ENCODE peak calls at places on chromosomes 7 and 10, in seven cellular contexts. F is mammary epithelial cell, E is IMR-90, M is lower lobe of right lung, W is foreskin fibroblast, U is brain microvascular endothelial cell, G is K562. I is an unnamed sample.

GRCh38 chr10:9824546-9825164 is 1193.0 kb upstream of the CELF2 start:
- DNase-seq in G (peak), M (no peak), W (no peak), F (no peak), U (no peak), E (no peak), I (peak)

GRCh38 chr7:80876894-80877414 is 41.9 kb downstream of the SEMA3C start:
- DNase-seq in E (peak), W (peak), U (no peak), F (peak), G (no peak), M (no peak), I (no peak)

GRCh38 chr7:24665564-24666294 is 91.5 kb downstream of the GSDME start:
- DNase-seq in G (peak), U (peak), W (peak), E (peak), F (peak), M (no peak), I (peak)

GRCh38 chr7:24715171-24715570 is 42.1 kb downstream of the GSDME start:
- DNase-seq in F (no peak), G (no peak), U (no peak), W (no peak), E (no peak), M (no peak), I (no peak)

GRCh38 chr7:151408839-151409554 is 841 bp downstream of the WDR86 start:
- DNase-seq in G (no peak), F (no peak), U (no peak), W (no peak), E (no peak), M (peak), I (no peak)

GRCh38 chr7:31056775-31057346 is 4.8 kb downstream of the ADCYAP1R1 start:
- DNase-seq in E (no peak), F (no peak), W (no peak), U (no peak), M (no peak), G (no peak), I (peak)

GRCh38 chr10:86591436-86591835 is 62.9 kb upstream of the OPN4 start:
- DNase-seq in M (no peak), G (no peak), E (no peak), U (no peak), W (no peak), F (no peak), I (no peak)

GRCh38 chr7:35652124-35652523 is 42.8 kb downstream of the HERPUD2 start:
- DNase-seq in U (no peak), M (no peak), G (no peak), F (no peak), E (no peak), W (no peak), I (no peak)

GRCh38 chr10:118841881-118842605 is 87.3 kb upstream of the CACUL1 start:
- DNase-seq in M (no peak), W (no peak), G (no peak), U (no peak), F (no peak), E (no peak), I (no peak)

GRCh38 chr7:44963526-44964290 is 15.1 kb downstream of the MYO1G start:
- DNase-seq in F (no peak), W (no peak), E (no peak), U (no peak), M (no peak), G (no peak), I (no peak)

GRCh38 chr7:44311561-44312495 is 13.6 kb downstream of the CAMK2B start:
- DNase-seq in F (no peak), W (no peak), U (no peak), E (no peak), M (no peak), G (no peak), I (no peak)

GRCh38 chr7:100875356-100875751 is 451 bp downstream of the SRRT start:
- DNase-seq in E (no peak), M (no peak), W (peak), G (peak), U (no peak), F (peak), I (peak)

GRCh38 chr10:85624511-85624910 is 742.1 kb downstream of the GRID1 start:
- DNase-seq in E (no peak), U (no peak), M (no peak), G (no peak), F (no peak), W (no peak), I (no peak)

GRCh38 chr7:66497346-66497745 is 131.3 kb upstream of the KCTD7 start:
- DNase-seq in W (no peak), F (no peak), U (no peak), G (no peak), E (no peak), M (no peak), I (no peak)

GRCh38 chr10:21978191-21978862 is 25.2 kb downstream of the DNAJC1 start:
- DNase-seq in U (peak), E (peak), M (no peak), F (peak), G (no peak), W (peak), I (peak)

GRCh38 chr7:151167197-151167911 is at the start of gene GBX1:
- DNase-seq in E (no peak), F (no peak), M (peak), G (peak), U (no peak), W (peak), I (no peak)

GRCh38 chr10:88389456-88389855 is 193.7 kb downstream of the RNLS start:
- DNase-seq in E (peak), M (no peak), G (peak), W (peak), U (peak), F (peak), I (peak)

GRCh38 chr10:75512534-75512933 is 81.1 kb downstream of the LRMDA start:
- DNase-seq in M (peak), W (no peak), F (peak), G (no peak), U (no peak), E (no peak), I (peak)

GRCh38 chr10:46285966-46286620 is 704 bp upstream of the ANTXRL start:
- DNase-seq in F (no peak), E (no peak), G (no peak), U (no peak), M (no peak), W (no peak), I (no peak)

GRCh38 chr10:122326385-122326784 is 48.1 kb upstream of the PLEKHA1 start:
- DNase-seq in M (no peak), G (no peak), F (no peak), U (no peak), W (no peak), E (no peak), I (no peak)

GRCh38 chr10:5614081-5614721 is 52.2 kb downstream of the ASB13 start:
- DNase-seq in F (no peak), W (peak), U (no peak), M (no peak), G (no peak), E (peak), I (no peak)

GRCh38 chr7:132592947-132593335 is 16.7 kb upstream of the PLXNA4 start:
- DNase-seq in W (no peak), F (no peak), E (no peak), G (no peak), M (no peak), U (no peak), I (no peak)

GRCh38 chr10:33157108-33157507 is 177.4 kb downstream of the NRP1 start:
- DNase-seq in G (no peak), E (peak), W (peak), F (peak), U (peak), M (no peak), I (peak)

GRCh38 chr10:81838950-81839349 is 36.0 kb upstream of the NRG3 start:
- DNase-seq in E (no peak), U (peak), M (no peak), G (no peak), W (peak), F (no peak), I (peak)

GRCh38 chr10:101446071-101446470 is 92.1 kb downstream of the BTRC start:
- DNase-seq in F (no peak), W (no peak), U (no peak), M (no peak), G (no peak), E (no peak), I (no peak)

GRCh38 chr7:87510430-87510875 is 35.0 kb upstream of the ABCB4 start:
- DNase-seq in G (peak), F (no peak), M (no peak), U (no peak), W (no peak), E (no peak), I (no peak)

GRCh38 chr7:30348083-30348560 is 63.7 kb downstream of the ZNRF2 start:
- DNase-seq in F (peak), M (no peak), G (peak), U (peak), E (peak), W (peak), I (peak)

GRCh38 chr7:47503283-47503682 is 78.6 kb downstream of the TNS3 start:
- DNase-seq in W (peak), M (no peak), E (peak), U (no peak), F (no peak), G (no peak), I (no peak)

GRCh38 chr10:27240891-27241639 is 468 bp upstream of the ACBD5 start:
- DNase-seq in E (no peak), F (peak), G (no peak), U (no peak), W (peak), M (peak), I (peak)

GRCh38 chr10:125521721-125522680 is 161.0 kb downstream of the TEX36 start:
- DNase-seq in U (no peak), G (peak), M (no peak), W (no peak), E (no peak), F (no peak), I (no peak)

GRCh38 chr10:34905200-34905927 is 90.3 kb upstream of the PARD3 start:
- DNase-seq in U (no peak), G (no peak), M (no peak), F (no peak), E (no peak), W (no peak), I (peak)
- TF ChIP-seq CTCF in U (no peak), G (no peak), M (no peak), F (no peak), E (no peak), W (no peak), I (no peak)

DNA sequence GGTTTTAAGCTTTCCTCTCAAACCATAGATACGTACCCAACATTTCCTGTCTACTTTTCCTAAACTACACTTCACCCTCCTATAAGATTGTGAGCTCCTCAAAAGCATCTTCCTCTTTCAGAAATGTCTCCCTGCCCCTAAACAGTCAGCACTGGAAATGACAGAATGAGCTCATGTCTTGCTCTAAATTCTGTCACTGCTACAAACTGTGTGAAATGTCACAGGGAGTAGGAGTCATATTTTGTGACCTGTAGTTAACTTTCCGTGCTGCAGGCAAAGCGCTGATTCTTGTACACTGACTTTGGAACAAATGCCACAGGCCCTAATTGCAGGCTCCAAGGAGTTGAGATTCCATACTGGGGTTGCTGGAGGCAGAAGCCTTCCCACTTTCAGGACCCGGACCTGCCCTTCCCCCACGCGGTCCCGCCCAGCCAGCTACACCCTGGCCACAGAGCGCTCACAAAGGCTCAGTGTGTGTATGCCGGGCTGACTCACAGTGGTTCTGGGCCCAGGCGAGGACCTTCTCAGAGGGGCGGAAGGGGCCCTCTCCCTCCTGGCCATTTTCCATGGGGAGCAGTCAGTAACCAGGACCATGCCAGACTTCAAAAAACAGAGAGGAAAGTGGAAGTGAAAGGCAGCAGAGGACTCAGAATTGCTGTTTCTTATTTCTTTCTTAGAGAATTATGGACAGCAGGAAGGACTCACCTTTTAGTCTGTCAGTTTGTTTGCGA is 24.1 kb downstream of the SCD start:
- DNase-seq in U (peak), W (peak), G (peak), E (peak), F (peak), M (peak), I (peak)
- H3K4me3 ChIP-seq in U (no peak), W (no peak), G (no peak), E (no peak), F (no peak), M (no peak), I (no peak)

DNA sequence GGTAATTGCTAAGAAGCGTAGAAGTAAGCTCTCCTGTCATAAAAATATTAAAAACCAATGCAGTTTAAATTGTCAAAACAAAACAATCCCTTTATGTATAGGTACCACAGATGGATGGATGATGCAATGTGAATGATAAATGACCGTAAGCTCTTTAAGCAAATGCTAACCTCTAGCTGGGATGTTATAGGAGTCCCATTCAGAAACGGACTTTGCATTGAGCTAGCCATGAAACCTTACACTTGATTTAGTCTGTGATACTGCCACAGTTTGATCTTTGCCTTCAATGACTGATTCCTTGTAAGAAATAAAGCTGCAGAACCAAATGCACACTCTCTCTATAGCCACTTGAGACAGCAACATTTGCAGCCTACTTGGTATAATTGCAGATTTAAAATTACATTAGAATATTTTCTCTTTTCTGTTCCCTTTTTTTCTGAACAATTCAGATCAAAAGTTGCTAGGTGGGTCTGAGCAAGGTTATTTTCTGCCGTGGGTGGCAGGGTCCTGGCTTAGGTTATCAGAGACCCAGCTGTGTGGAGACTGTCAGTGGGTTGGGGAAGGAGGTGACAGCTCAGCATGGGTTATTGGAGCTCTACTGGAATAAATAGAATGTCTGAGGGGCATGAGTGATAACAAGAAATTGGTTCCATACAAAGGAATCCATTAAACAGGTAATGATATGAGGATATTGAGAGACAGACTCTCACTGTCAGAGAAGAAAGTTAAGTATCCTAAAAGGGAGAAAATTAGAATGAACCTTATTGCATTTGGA is 258.8 kb upstream of the CDC14C start:
- DNase-seq in F (no peak), E (no peak), U (no peak), G (no peak), W (no peak), M (no peak), I (no peak)
- TF ChIP-seq CTCF in F (no peak), E (no peak), U (no peak), G (no peak), W (no peak), M (no peak), I (no peak)

GRCh38 chr7:6481445-6481844 is 33.7 kb upstream of the DAGLB start:
- DNase-seq in F (no peak), E (no peak), W (no peak), U (no peak), G (no peak), M (no peak), I (no peak)
- H3K4me3 ChIP-seq in F (no peak), E (no peak), W (peak), U (peak), G (no peak), M (no peak), I (no peak)

DNA sequence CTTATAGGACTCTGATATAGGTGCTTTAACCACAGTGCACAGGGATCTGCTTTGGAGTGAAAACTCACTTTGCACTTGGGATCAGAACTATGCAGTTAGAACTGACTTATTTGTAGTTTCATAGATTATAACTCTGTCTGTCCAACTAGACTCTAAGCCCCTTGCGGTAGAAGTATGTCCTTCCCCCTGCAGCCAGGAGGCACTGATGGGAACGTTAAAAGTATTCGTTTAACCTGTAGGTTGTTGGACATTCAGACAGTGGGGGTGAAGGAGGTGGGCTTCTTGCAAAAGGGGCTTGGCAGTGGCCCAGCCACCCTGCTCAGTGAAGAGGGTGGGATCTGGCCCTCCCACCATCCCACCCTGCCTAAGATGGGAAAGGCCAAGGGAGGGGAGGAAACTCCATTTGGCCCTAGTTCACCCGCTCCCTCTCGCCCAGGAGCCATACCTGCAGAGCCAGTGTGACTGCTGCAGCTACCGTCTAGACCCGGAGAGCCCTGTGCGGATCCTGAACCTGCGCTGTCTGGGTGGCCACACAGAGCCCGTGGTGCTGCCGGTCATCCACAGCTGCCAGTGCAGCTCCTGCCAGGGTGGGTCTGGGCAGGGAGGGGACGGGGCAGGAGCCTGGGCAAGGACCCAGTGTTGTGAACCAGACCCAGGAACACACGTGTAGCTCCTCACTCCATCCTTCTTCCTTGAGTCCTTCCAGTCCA is 5.7 kb upstream of the ZNF862 start:
- DNase-seq in M (peak), U (no peak), E (no peak), F (no peak), G (no peak), W (no peak), I (no peak)
- TF ChIP-seq CTCF in M (no peak), U (peak), E (no peak), F (no peak), G (peak), W (no peak), I (no peak)